ENCODE peak calls at places on chromosomes 3 and 15, in eight cellular contexts. N is CD8-positive, alpha-beta T cell; T is activated B cell treated with CpG ODN at 0.5 μM for 24 hours; B is left ventricle myocardium inferior; Q is fibroblast of lung; U is astrocyte of the spinal cord; E is nephron progenitor cell; R is GM12864. F is an unnamed sample.

GRCh38 chr3:4464579-4464978 is 2.5 kb downstream of the SUMF1 start:
- DNase-seq in U (no peak), Q (no peak), E (no peak), T (no peak), N (no peak), B (no peak), R (no peak), F (no peak)

GRCh38 chr3:100882571-100882981 is 110.6 kb downstream of the ABI3BP start:
- DNase-seq in R (no peak), E (no peak), U (no peak), Q (peak), N (no peak), T (no peak), B (no peak), F (no peak)

GRCh38 chr3:72953325-72953956 is 43.2 kb upstream of the PPP4R2 start:
- DNase-seq in R (no peak), N (no peak), U (no peak), Q (no peak), B (no peak), T (no peak), E (no peak), F (no peak)

GRCh38 chr3:13063225-13063624 is 10.0 kb downstream of the IQSEC1 start:
- DNase-seq in E (no peak), N (no peak), R (no peak), T (no peak), B (no peak), Q (no peak), U (no peak), F (no peak)

GRCh38 chr3:124606180-124606579 is 124.1 kb upstream of the UMPS start:
- DNase-seq in N (no peak), R (no peak), T (no peak), E (no peak), B (no peak), Q (no peak), U (no peak), F (no peak)

GRCh38 chr3:46607603-46608028 is 4.7 kb upstream of the FAM240A start:
- DNase-seq in B (no peak), T (no peak), U (peak), N (no peak), E (no peak), Q (no peak), R (no peak), F (no peak)

GRCh38 chr3:12758025-12758830 is 831 bp downstream of the TMEM40 start:
- DNase-seq in Q (peak), B (peak), R (no peak), E (no peak), T (no peak), N (no peak), U (peak), F (no peak)

GRCh38 chr3:72227536-72228070 is 442.7 kb upstream of the PROK2 start:
- DNase-seq in U (no peak), B (no peak), E (no peak), Q (no peak), R (no peak), N (no peak), T (no peak), F (no peak)

GRCh38 chr3:190718691-190719090 is 143.8 kb downstream of the GMNC start:
- DNase-seq in E (no peak), N (no peak), B (no peak), R (no peak), Q (peak), U (peak), T (no peak), F (no peak)

GRCh38 chr15:65494066-65494465 is 23.4 kb downstream of the DPP8 start:
- DNase-seq in B (no peak), Q (no peak), E (no peak), N (no peak), U (no peak), T (no peak), R (no peak), F (no peak)

GRCh38 chr15:49110158-49110944 is 45.0 kb downstream of the COPS2 start:
- DNase-seq in Q (no peak), B (no peak), E (no peak), U (no peak), R (no peak), T (no peak), N (no peak), F (no peak)

GRCh38 chr3:12948891-12949711 is 107.7 kb upstream of the RPL32 start:
- DNase-seq in B (no peak), N (peak), E (no peak), U (peak), Q (peak), T (no peak), R (no peak), F (no peak)

GRCh38 chr15:27990411-27991338 is 108.4 kb downstream of the OCA2 start:
- DNase-seq in B (no peak), E (no peak), R (no peak), Q (no peak), T (no peak), N (no peak), U (no peak), F (no peak)

GRCh38 chr15:70469182-70469581 is 294.2 kb downstream of the UACA start:
- DNase-seq in B (no peak), Q (no peak), T (no peak), N (no peak), E (no peak), R (no peak), U (no peak), F (peak)

GRCh38 chr3:174132006-174132405 is 727.1 kb upstream of the NAALADL2 start:
- DNase-seq in U (no peak), R (no peak), B (no peak), Q (no peak), T (no peak), N (no peak), E (no peak), F (no peak)

GRCh38 chr15:53536479-53537120 is 222.9 kb downstream of the WDR72 start:
- DNase-seq in B (no peak), Q (peak), U (peak), T (no peak), E (no peak), R (no peak), N (no peak), F (no peak)

GRCh38 chr3:60948488-60948887 is 302.8 kb downstream of the FHIT start:
- DNase-seq in T (no peak), U (peak), R (no peak), Q (peak), B (no peak), E (no peak), N (no peak), F (no peak)

GRCh38 chr3:69330891-69331400 is 54.9 kb downstream of the FRMD4B start:
- DNase-seq in E (no peak), Q (no peak), U (no peak), R (no peak), N (no peak), T (no peak), B (no peak), F (no peak)

GRCh38 chr3:177196473-177197040 is 725 bp downstream of the TBL1XR1 start:
- DNase-seq in B (no peak), R (no peak), T (peak), U (peak), N (no peak), Q (peak), E (peak), F (no peak)

GRCh38 chr3:138186216-138186615 is 885 bp upstream of the ARMC8 start:
- DNase-seq in R (no peak), B (no peak), U (no peak), N (no peak), E (no peak), T (no peak), Q (no peak), F (no peak)

GRCh38 chr3:133754973-133755828 is 9.0 kb downstream of the TF start:
- DNase-seq in E (no peak), B (no peak), U (no peak), Q (no peak), N (no peak), R (no peak), T (no peak), F (no peak)

GRCh38 chr3:156666073-156666472 is 8.3 kb upstream of the TIPARP start:
- DNase-seq in Q (no peak), U (no peak), R (no peak), E (no peak), T (no peak), B (no peak), N (no peak), F (no peak)

GRCh38 chr3:82240322-82240721 is 478.9 kb upstream of the GBE1 start:
- DNase-seq in N (no peak), E (no peak), R (no peak), Q (no peak), B (no peak), T (no peak), U (no peak), F (no peak)

GRCh38 chr3:149575213-149575961 is 82.4 kb downstream of the WWTR1 start:
- DNase-seq in B (peak), Q (peak), U (peak), N (no peak), T (no peak), R (no peak), E (no peak), F (no peak)

GRCh38 chr3:64627471-64628321 is 60.1 kb downstream of the ADAMTS9 start:
- DNase-seq in B (no peak), R (no peak), N (no peak), U (no peak), Q (no peak), T (no peak), E (no peak), F (no peak)

GRCh38 chr3:17130956-17131355 is 246.2 kb downstream of the PLCL2 start:
- DNase-seq in B (no peak), N (no peak), U (no peak), R (no peak), E (no peak), Q (no peak), T (no peak), F (no peak)

GRCh38 chr3:142104763-142105162 is 44.6 kb downstream of the TFDP2 start:
- DNase-seq in E (no peak), R (no peak), U (no peak), Q (no peak), B (no peak), N (no peak), T (no peak), F (no peak)

GRCh38 chr3:76497636-76498035 is 542.3 kb upstream of the ROBO2 start:
- DNase-seq in R (no peak), U (no peak), B (no peak), E (peak), N (no peak), Q (peak), T (no peak), F (no peak)

GRCh38 chr3:71087109-71088018 is 496.2 kb downstream of the FOXP1 start:
- DNase-seq in E (no peak), N (peak), Q (peak), R (peak), T (no peak), B (no peak), U (peak), F (no peak)

GRCh38 chr15:39787479-39787878 is 4.8 kb upstream of the FSIP1 start:
- DNase-seq in R (no peak), T (no peak), Q (no peak), N (no peak), E (no peak), U (peak), B (no peak), F (no peak)

GRCh38 chr15:65650312-65651041 is 28.7 kb downstream of the SLC24A1 start:
- DNase-seq in T (no peak), N (no peak), Q (no peak), E (no peak), B (no peak), R (no peak), U (no peak), F (no peak)

GRCh38 chr3:136074546-136074945 is 109.0 kb downstream of the PPP2R3A start:
- DNase-seq in E (no peak), B (no peak), Q (peak), N (no peak), T (no peak), U (peak), R (no peak), F (no peak)

GRCh38 chr15:55588070-55588817 is at the start of gene PYGO1:
- DNase-seq in E (peak), B (peak), U (peak), N (peak), R (no peak), T (peak), Q (peak), F (no peak)

GRCh38 chr15:35289029-35289617 is 204.0 kb upstream of the NANOGP8 start:
- DNase-seq in U (peak), Q (peak), E (peak), R (peak), B (no peak), N (no peak), T (no peak), F (no peak)

GRCh38 chr15:40130799-40131502 is 22.3 kb upstream of the BMF start:
- DNase-seq in B (no peak), N (no peak), Q (no peak), T (no peak), E (no peak), R (no peak), U (no peak), F (no peak)

DNA sequence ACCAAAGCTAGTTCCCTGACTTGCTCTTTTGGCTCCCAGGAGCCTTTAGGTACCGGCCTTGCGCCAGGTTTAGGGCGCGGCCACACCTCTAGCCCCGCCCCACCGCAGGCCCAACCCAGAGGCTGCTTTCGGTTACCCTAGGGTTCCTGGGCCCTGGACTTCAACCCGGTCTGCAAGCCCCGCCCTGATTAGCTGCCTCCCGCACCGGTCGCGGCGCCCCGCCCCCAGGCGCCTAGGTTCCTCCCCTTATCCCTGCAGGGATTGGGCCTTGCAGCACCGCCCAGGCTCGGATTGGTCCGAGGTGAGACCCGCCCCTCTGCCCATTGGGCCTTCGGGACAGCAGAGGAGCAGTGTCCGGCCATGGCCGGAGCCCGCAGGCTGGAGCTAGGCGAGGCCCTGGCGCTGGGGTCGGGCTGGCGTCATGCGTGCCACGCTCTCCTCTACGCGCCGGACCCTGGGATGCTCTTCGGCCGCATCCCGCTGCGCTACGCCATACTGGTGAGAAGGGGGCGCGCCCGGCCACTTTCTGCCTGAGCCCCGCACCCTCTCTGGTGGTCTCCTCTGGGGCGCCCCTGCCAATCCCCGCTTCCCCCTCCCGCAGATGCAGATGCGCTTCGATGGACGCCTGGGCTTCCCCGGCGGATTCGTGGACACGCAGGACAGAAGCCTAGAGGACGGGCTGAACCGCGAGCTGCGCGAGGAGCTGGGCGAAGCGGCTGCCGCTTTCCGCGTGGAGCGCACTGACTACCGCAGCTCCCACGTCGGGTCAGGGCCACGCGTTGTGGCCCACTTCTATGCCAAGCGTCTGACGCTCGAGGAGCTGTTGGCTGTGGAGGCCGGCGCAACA is at the start of gene NUDT16:
- DNase-seq in Q (peak), N (peak), T (peak), U (peak), E (peak), R (peak), B (peak), F (peak)
- TF ChIP-seq CTCF in Q (no peak), N (no peak), T (no peak), U (no peak), E (no peak), R (peak), B (no peak), F (no peak)

GRCh38 chr15:43948691-43949325 is 122.0 kb downstream of the WDR76 start:
- DNase-seq in E (no peak), N (no peak), B (no peak), U (no peak), T (no peak), Q (peak), R (peak), F (no peak)
- TF ChIP-seq CTCF in E (no peak), N (no peak), B (no peak), U (no peak), T (no peak), Q (no peak), R (no peak), F (no peak)

GRCh38 chr15:101664303-101664913 is 12.2 kb upstream of the TM2D3 start:
- DNase-seq in U (no peak), R (no peak), T (no peak), B (no peak), Q (no peak), N (no peak), E (no peak), F (no peak)
- TF ChIP-seq CTCF in U (peak), R (peak), T (no peak), B (peak), Q (peak), N (no peak), E (no peak), F (peak)

DNA sequence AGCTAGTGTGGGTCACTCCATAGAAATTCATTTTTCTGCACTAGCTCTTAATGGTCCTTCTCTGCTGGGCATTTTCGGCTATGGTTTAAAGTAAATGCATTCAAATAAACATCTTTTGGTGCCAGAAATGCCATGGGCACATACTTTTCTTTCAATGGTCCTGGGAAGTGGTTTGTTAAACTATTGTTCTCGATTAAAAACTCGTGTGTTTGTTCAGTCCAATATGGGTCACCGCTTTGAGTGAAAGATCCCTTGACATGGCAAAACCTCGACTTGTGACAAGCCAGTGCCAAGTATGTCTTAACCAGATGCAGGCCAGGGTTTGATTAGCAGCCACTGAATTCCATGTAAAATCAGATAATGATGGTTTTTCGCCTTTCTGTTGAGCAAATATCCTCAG is 331.9 kb upstream of the WNT5A start:
- DNase-seq in R (no peak), Q (no peak), E (no peak), U (no peak), T (no peak), B (no peak), N (no peak), F (no peak)
- TF ChIP-seq CTCF in R (no peak), Q (no peak), E (no peak), U (no peak), T (no peak), B (no peak), N (no peak), F (no peak)

GRCh38 chr15:93052090-93052892 is 36.7 kb downstream of the RGMA start:
- DNase-seq in N (no peak), T (no peak), B (no peak), U (no peak), R (no peak), E (no peak), Q (no peak), F (no peak)
- TF ChIP-seq CTCF in N (no peak), T (no peak), B (no peak), U (peak), R (peak), E (no peak), Q (peak), F (peak)

DNA sequence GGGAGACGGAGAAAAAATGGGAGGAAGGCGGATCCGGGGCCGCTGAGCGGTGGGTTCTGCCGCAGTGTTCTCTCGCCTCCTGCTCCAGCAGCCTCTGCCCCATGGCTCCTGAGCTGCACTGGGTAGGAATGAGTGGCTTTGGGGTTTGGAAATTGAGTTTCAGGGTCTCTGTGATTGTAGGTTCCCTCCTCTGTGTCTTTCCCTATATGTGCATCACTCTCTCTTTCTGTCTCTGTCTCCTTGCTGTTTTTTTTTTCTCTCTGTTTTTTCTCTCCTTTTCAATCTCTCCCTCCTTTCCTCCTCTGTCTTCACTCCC is 1.9 kb downstream of the GRM7 start:
- DNase-seq in T (no peak), Q (no peak), U (no peak), B (no peak), N (no peak), R (no peak), E (no peak), F (no peak)
- TF ChIP-seq CTCF in T (no peak), Q (no peak), U (no peak), B (no peak), N (no peak), R (no peak), E (no peak), F (no peak)